ENCODE peak calls at places on chromosomes 12 and 14, in four cellular contexts. D, X, Z and P are unnamed samples.

GRCh38 chr12:3988519-3989217 is 115.5 kb upstream of the PARP11 start:
- DNase-seq in D (no peak), X (no peak), Z (no peak), P (no peak)

GRCh38 chr12:89163918-89164317 is 188.4 kb downstream of the DUSP6 start:
- DNase-seq in X (no peak), D (no peak), Z (no peak), P (no peak)

GRCh38 chr14:34331728-34332623 is 130.1 kb downstream of the SPTSSA start:
- DNase-seq in D (peak; percentile 57), Z (peak; percentile 72), X (peak; percentile 27), P (peak; percentile 59)

GRCh38 chr12:68631177-68631576 is 20.5 kb downstream of the RAP1B start:
- DNase-seq in X (no peak), D (no peak), Z (no peak), P (no peak)

GRCh38 chr14:103028161-103028767 is 29.1 kb downstream of the CDC42BPB start:
- DNase-seq in X (no peak), Z (no peak), D (no peak), P (no peak)

GRCh38 chr14:26621807-26622560 is 24.2 kb upstream of the NOVA1 start:
- DNase-seq in X (no peak), Z (no peak), D (no peak), P (no peak)

GRCh38 chr12:131928080-131928764 is 854 bp upstream of the PUS1 start:
- DNase-seq in Z (peak; percentile 18), X (no peak), D (no peak), P (no peak)

GRCh38 chr12:110012137-110012536 is 12.9 kb downstream of the ANKRD13A start:
- DNase-seq in D (no peak), X (no peak), Z (no peak), P (no peak)

GRCh38 chr12:39807043-39807442 is 187.4 kb upstream of the ABCD2 start:
- DNase-seq in X (no peak), D (no peak), Z (no peak), P (no peak)

GRCh38 chr14:101905614-101906013 is 58.8 kb upstream of the DYNC1H1 start:
- DNase-seq in X (no peak), Z (no peak), D (no peak), P (no peak)

GRCh38 chr14:24246765-24247212 is 4.4 kb upstream of the TINF2 start:
- DNase-seq in Z (no peak), D (no peak), X (no peak), P (no peak)

GRCh38 chr14:72804653-72805180 is 89.2 kb downstream of the DPF3 start:
- DNase-seq in Z (no peak), D (no peak), X (no peak), P (no peak)

GRCh38 chr14:95502381-95502950 is 14.0 kb downstream of the SYNE3 start:
- DNase-seq in D (no peak), X (no peak), Z (no peak), P (no peak)

GRCh38 chr14:39762576-39763401 is 330.6 kb upstream of the FBXO33 start:
- DNase-seq in D (no peak), X (no peak), Z (no peak), P (no peak)

GRCh38 chr14:46902837-46903236 is 251.3 kb upstream of the RPL10L start:
- DNase-seq in Z (no peak), D (no peak), X (no peak), P (no peak)

GRCh38 chr14:102870994-102871831 is 51.2 kb upstream of the AMN start:
- DNase-seq in Z (no peak), X (no peak), D (no peak), P (no peak)

GRCh38 chr12:122021822-122022392 is at the start of gene BCL7A:
- DNase-seq in D (peak; percentile 70), X (peak; percentile 71), Z (peak; percentile 83), P (peak; percentile 85)